ENCODE peak calls at places on chromosomes 7 and 10, in ten cellular contexts. W is tibial artery, U is nephron progenitor cell, E is choroid plexus epithelial cell, A is mesothelial cell of epicardium, S is foreskin fibroblast, Q is GM12865, D is left ventricle myocardium inferior, J is gastrocnemius medialis, V is AG04450. M is an unnamed sample.

GRCh38 chr10:46006219-46006618 is 24.2 kb downstream of the NCOA4 start:
- DNase-seq in W (no peak), U (no peak), E (peak; percentile 66), A (no peak), S (peak; percentile 44), Q (no peak), D (no peak), J (no peak), V (peak; percentile 49), M (no peak)

GRCh38 chr10:11011966-11012365 is 5.7 kb upstream of the CELF2 start:
- DNase-seq in W (no peak), U (no peak), E (no peak), A (no peak), S (no peak), Q (no peak), D (no peak), J (peak; percentile 26), V (no peak), M (no peak)

GRCh38 chr7:91940171-91940570 is 491 bp upstream of the AKAP9 start:
- DNase-seq in W (peak; percentile 41), U (peak; percentile 29), E (peak; percentile 38), A (no peak), S (no peak), Q (peak; percentile 37), D (no peak), J (no peak), V (no peak), M (peak; percentile 22)

GRCh38 chr10:17001961-17002749 is 127.5 kb downstream of the CUBN start:
- DNase-seq in W (peak; percentile 55), U (no peak), E (peak; percentile 99), A (no peak), S (peak; percentile 74), Q (peak; percentile 46), D (peak; percentile 38), J (peak; percentile 15), V (peak; percentile 58), M (no peak)

GRCh38 chr10:60394444-60394843 is 4.8 kb upstream of the ANK3 start:
- DNase-seq in W (no peak), U (no peak), E (no peak), A (no peak), S (no peak), Q (no peak), D (no peak), J (no peak), V (no peak), M (no peak)

GRCh38 chr10:101226888-101227736 is 2.2 kb downstream of the LBX1 start:
- DNase-seq in W (no peak), U (peak; percentile 55), E (no peak), A (no peak), S (no peak), Q (no peak), D (no peak), J (no peak), V (no peak), M (no peak)

GRCh38 chr10:21523007-21523406 is 2.5 kb downstream of the SKIDA1 start:
- DNase-seq in W (no peak), U (no peak), E (no peak), A (no peak), S (no peak), Q (no peak), D (no peak), J (no peak), V (no peak), M (no peak)

GRCh38 chr7:151139791-151140190 is 27.7 kb downstream of the GBX1 start:
- DNase-seq in W (no peak), U (no peak), E (no peak), A (no peak), S (no peak), Q (no peak), D (no peak), J (no peak), V (no peak), M (no peak)

GRCh38 chr10:27744478-27745379 is 890 bp downstream of the MKX start:
- DNase-seq in W (peak; percentile 41), U (peak; percentile 71), E (no peak), A (peak; percentile 64), S (no peak), Q (no peak), D (peak; percentile 15), J (no peak), V (no peak), M (peak; percentile 54)

GRCh38 chr10:1009071-1009494 is 16.6 kb downstream of the IDI2 start:
- DNase-seq in W (no peak), U (no peak), E (no peak), A (no peak), S (no peak), Q (no peak), D (no peak), J (no peak), V (no peak), M (no peak)

GRCh38 chr7:2634265-2635145 is 2.7 kb downstream of the TTYH3 start:
- DNase-seq in W (no peak), U (no peak), E (no peak), A (no peak), S (no peak), Q (no peak), D (no peak), J (no peak), V (no peak), M (no peak)

GRCh38 chr7:24907311-24907886 is 72.6 kb downstream of the OSBPL3 start:
- DNase-seq in W (no peak), U (no peak), E (peak; percentile 61), A (no peak), S (peak; percentile 24), Q (peak; percentile 68), D (no peak), J (no peak), V (no peak), M (no peak)

GRCh38 chr10:96267234-96267705 is 4.1 kb downstream of the BLNK start:
- DNase-seq in W (no peak), U (no peak), E (no peak), A (no peak), S (no peak), Q (no peak), D (no peak), J (no peak), V (no peak), M (no peak)

GRCh38 chr10:34732926-34733325 is 82.2 kb downstream of the PARD3 start:
- DNase-seq in W (no peak), U (no peak), E (no peak), A (no peak), S (peak; percentile 41), Q (peak; percentile 8), D (no peak), J (no peak), V (no peak), M (no peak)

GRCh38 chr10:89805599-89806013 is 104.2 kb downstream of the KIF20B start:
- DNase-seq in W (no peak), U (no peak), E (no peak), A (no peak), S (no peak), Q (peak; percentile 75), D (no peak), J (no peak), V (no peak), M (no peak)

GRCh38 chr7:108076141-108076540 is 54.0 kb downstream of the LAMB4 start:
- DNase-seq in W (no peak), U (no peak), E (no peak), A (no peak), S (no peak), Q (no peak), D (no peak), J (no peak), V (no peak), M (no peak)

GRCh38 chr10:20274580-20274979 is 458.3 kb downstream of the PLXDC2 start:
- DNase-seq in W (no peak), U (no peak), E (peak; percentile 14), A (no peak), S (no peak), Q (no peak), D (no peak), J (no peak), V (no peak), M (no peak)

GRCh38 chr7:2512179-2512644 is 7.4 kb upstream of the LFNG start:
- DNase-seq in W (no peak), U (no peak), E (no peak), A (no peak), S (no peak), Q (peak; percentile 58), D (peak; percentile 54), J (no peak), V (no peak), M (no peak)

DNA sequence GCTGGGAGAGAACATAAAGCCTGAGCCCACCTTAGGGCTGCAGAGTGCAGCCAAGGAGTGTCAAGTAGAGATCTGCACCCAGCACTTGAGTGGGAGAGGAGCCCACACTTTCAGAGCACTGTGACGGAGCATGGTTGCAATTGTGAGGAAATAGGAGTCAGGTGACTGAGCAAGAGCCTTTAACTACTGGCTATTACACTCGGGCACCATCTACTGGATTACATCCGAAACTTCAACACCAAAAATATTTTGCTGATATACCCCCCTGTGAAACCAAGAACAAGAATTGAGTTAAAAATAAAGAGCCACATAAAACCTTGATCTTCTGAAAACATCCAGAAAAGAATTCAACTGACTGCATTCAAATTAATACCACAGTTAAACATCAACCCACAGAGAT is 657.9 kb downstream of the NXPH1 start:
- DNase-seq in W (no peak), U (no peak), E (no peak), A (no peak), S (no peak), Q (peak; percentile 42), D (no peak), J (no peak), V (no peak), M (no peak)
- TF ChIP-seq CTCF in W (no peak), U (no peak), E (no peak), A (no peak), S (no peak), Q (peak; percentile 41), D (no peak), J (no peak), V (no peak), M (no peak)

GRCh38 chr10:81838950-81839349 is 36.0 kb upstream of the NRG3 start:
- DNase-seq in W (no peak), U (peak; percentile 20), E (peak; percentile 13), A (no peak), S (no peak), Q (no peak), D (no peak), J (no peak), V (no peak), M (peak; percentile 25)
- TF ChIP-seq CTCF in W (no peak), U (peak; percentile 40), E (peak; percentile 50), A (no peak), S (no peak), Q (peak; percentile 17), D (no peak), J (no peak), V (no peak), M (no peak)

DNA sequence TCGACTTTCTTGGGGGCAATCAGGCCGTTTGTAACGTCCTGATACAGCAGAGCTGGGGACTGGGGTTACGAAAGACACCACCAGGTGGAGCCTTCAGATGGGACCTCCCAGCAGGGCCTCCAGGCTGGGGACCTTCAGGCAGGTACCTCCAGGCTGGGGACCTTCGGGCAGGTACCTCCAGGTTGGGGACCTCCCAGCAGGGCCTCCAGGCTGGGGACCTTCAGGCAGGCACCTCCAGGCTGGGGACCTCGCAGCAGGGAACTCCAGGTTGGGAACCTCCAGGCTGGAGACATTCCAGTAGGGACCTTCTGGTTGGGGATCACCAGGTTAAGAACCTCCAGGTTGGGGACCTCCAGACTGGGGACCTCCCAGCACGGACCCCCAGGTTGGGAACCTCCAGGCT is 23.5 kb upstream of the GPR146 start:
- DNase-seq in W (no peak), U (no peak), E (no peak), A (no peak), S (no peak), Q (no peak), D (no peak), J (no peak), V (no peak), M (no peak)
- TF ChIP-seq CTCF in W (no peak), U (no peak), E (peak; percentile 29), A (no peak), S (no peak), Q (peak; percentile 11), D (peak; percentile 47), J (peak; percentile 37), V (no peak), M (no peak)

GRCh38 chr7:19754521-19755116 is 18.8 kb downstream of the TMEM196 start:
- DNase-seq in W (no peak), U (no peak), E (peak; percentile 61), A (no peak), S (peak; percentile 8), Q (peak; percentile 56), D (no peak), J (no peak), V (no peak), M (peak; percentile 7)
- TF ChIP-seq CTCF in W (peak; percentile 43), U (peak; percentile 78), E (peak; percentile 66), A (peak; percentile 98), S (peak; percentile 59), Q (peak; percentile 64), D (peak; percentile 70), J (no peak), V (peak; percentile 74), M (peak; percentile 98)